ENCODE peak calls at places on chromosomes 2 and 18, in five cellular contexts. F is lower leg skin, L is Peyer's patch, Y is fibroblast of the aortic adventitia, E is IMR-90. P is an unnamed sample.

GRCh38 chr2:190649798-190650390 is 1.0 kb downstream of the NAB1 start:
- DNase-seq in F (no peak), L (no peak), Y (peak), E (peak), P (no peak)

GRCh38 chr2:57893800-57894199 is 152.8 kb upstream of the VRK2 start:
- DNase-seq in F (no peak), L (no peak), Y (no peak), E (no peak), P (no peak)

GRCh38 chr2:101524811-101525430 is 50.0 kb upstream of the RFX8 start:
- DNase-seq in F (no peak), L (no peak), Y (peak), E (no peak), P (no peak)

GRCh38 chr2:121234791-121235190 is 50.2 kb downstream of the TFCP2L1 start:
- DNase-seq in F (no peak), L (no peak), Y (no peak), E (no peak), P (no peak)

GRCh38 chr2:159600752-159601151 is 15.6 kb downstream of the BAZ2B start:
- DNase-seq in F (no peak), L (no peak), Y (peak), E (peak), P (no peak)

GRCh38 chr2:5020451-5020850 is 671.7 kb upstream of the SOX11 start:
- DNase-seq in F (no peak), L (no peak), Y (no peak), E (no peak), P (no peak)

GRCh38 chr2:127408004-127408806 is 10.0 kb upstream of the PROC start:
- DNase-seq in F (peak), L (peak), Y (peak), E (peak), P (peak)

GRCh38 chr18:27652480-27653121 is 467.5 kb upstream of the CHST9 start:
- DNase-seq in F (no peak), L (no peak), Y (no peak), E (no peak), P (no peak)

GRCh38 chr2:23601301-23601965 is 216.5 kb downstream of the KLHL29 start:
- DNase-seq in F (no peak), L (no peak), Y (no peak), E (peak), P (no peak)

GRCh38 chr2:65436825-65437221 is 4.4 kb upstream of the SPRED2 start:
- DNase-seq in F (no peak), L (no peak), Y (no peak), E (no peak), P (no peak)

GRCh38 chr18:44627245-44627644 is 53.4 kb upstream of the SETBP1 start:
- DNase-seq in F (no peak), L (no peak), Y (peak), E (peak), P (no peak)

GRCh38 chr2:64860321-64860751 is 128.9 kb upstream of the SLC1A4 start:
- DNase-seq in F (no peak), L (peak), Y (no peak), E (no peak), P (no peak)

GRCh38 chr2:172200495-172201085 is 97.9 kb upstream of the DLX2 start:
- DNase-seq in F (no peak), L (no peak), Y (peak), E (peak), P (no peak)

GRCh38 chr18:23428821-23429220 is 24.3 kb upstream of the RIOK3 start:
- DNase-seq in F (no peak), L (no peak), Y (no peak), E (no peak), P (no peak)

GRCh38 chr2:168699834-168700417 is 102.5 kb upstream of the NOSTRIN start:
- DNase-seq in F (peak), L (peak), Y (peak), E (peak), P (no peak)

GRCh38 chr18:48896875-48897511 is 53.8 kb downstream of the SMAD7 start:
- DNase-seq in F (peak), L (peak), Y (peak), E (peak), P (no peak)

GRCh38 chr18:6052449-6052913 is 157.2 kb upstream of the TMEM200C start:
- DNase-seq in F (no peak), L (no peak), Y (no peak), E (peak), P (no peak)

GRCh38 chr18:49731860-49732311 is 81.4 kb downstream of the ACAA2 start:
- DNase-seq in F (no peak), L (no peak), Y (no peak), E (no peak), P (no peak)

GRCh38 chr18:78884502-78884901 is 95.1 kb upstream of the SALL3 start:
- DNase-seq in F (no peak), L (no peak), Y (no peak), E (no peak), P (no peak)

GRCh38 chr2:143171817-143172216 is 42.6 kb downstream of the ARHGAP15 start:
- DNase-seq in F (no peak), L (no peak), Y (peak), E (peak), P (no peak)

GRCh38 chr2:134173338-134174016 is 80.4 kb upstream of the MGAT5 start:
- DNase-seq in F (peak), L (no peak), Y (no peak), E (no peak), P (no peak)

GRCh38 chr2:111116843-111117665 is 3.7 kb upstream of the BCL2L11 start:
- DNase-seq in F (peak), L (peak), Y (peak), E (peak), P (peak)

GRCh38 chr2:84732897-84733778 is 147.7 kb downstream of the TRABD2A start:
- DNase-seq in F (no peak), L (no peak), Y (no peak), E (no peak), P (no peak)

GRCh38 chr18:49697049-49697448 is 116.3 kb downstream of the ACAA2 start:
- DNase-seq in F (no peak), L (no peak), Y (no peak), E (no peak), P (no peak)

GRCh38 chr2:32678825-32679224 is 51.0 kb downstream of the TTC27 start:
- DNase-seq in F (no peak), L (no peak), Y (peak), E (peak), P (no peak)

GRCh38 chr2:188243381-188243780 is 48.3 kb upstream of the GULP1 start:
- DNase-seq in F (no peak), L (no peak), Y (no peak), E (no peak), P (no peak)

GRCh38 chr2:180907731-180908130 is 72.7 kb upstream of the UBE2E3 start:
- DNase-seq in F (no peak), L (no peak), Y (peak), E (peak), P (no peak)

GRCh38 chr2:33492735-33493134 is 16.3 kb downstream of the RASGRP3 start:
- DNase-seq in F (no peak), L (no peak), Y (no peak), E (no peak), P (no peak)

GRCh38 chr2:178277741-178278197 is 83.5 kb downstream of the OSBPL6 start:
- DNase-seq in F (no peak), L (no peak), Y (no peak), E (peak), P (no peak)

GRCh38 chr2:223560704-223561435 is 41.3 kb downstream of the SCG2 start:
- DNase-seq in F (no peak), L (no peak), Y (no peak), E (peak), P (no peak)

GRCh38 chr2:10614940-10615339 is 74.8 kb downstream of the NOL10 start:
- DNase-seq in F (no peak), L (no peak), Y (no peak), E (peak), P (no peak)

GRCh38 chr18:74652392-74652988 is 54.8 kb downstream of the ZNF407 start:
- DNase-seq in F (no peak), L (no peak), Y (peak), E (peak), P (no peak)

DNA sequence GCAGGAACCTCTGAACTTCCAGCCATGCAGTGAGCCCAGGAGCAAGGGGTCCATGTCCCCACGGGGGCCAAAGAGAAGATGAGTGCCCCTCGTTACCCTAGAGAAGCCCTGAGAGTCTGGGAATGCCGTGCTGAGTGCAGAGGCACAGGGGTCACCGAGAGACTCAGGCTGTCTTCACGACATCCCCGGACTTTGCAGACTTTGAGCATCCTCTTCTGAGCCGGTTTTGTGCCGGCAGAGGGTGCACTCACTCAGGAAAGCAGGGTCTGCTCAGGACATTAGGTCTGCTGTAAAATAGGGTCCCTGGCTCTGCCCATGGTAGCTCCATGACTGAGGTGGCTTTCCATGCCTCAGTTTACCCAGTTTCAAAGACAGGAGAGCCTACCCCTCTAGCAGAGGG is 71.0 kb downstream of the GALNT14 start:
- DNase-seq in F (no peak), L (no peak), Y (no peak), E (no peak), P (no peak)
- TF ChIP-seq CTCF in F (no peak), L (no peak), Y (peak), E (peak), P (no peak)

GRCh38 chr2:96918092-96918753 is 48.3 kb upstream of the SEMA4C start:
- DNase-seq in F (no peak), L (no peak), Y (no peak), E (no peak), P (no peak)

GRCh38 chr2:96914332-96914731 is 44.5 kb upstream of the SEMA4C start:
- DNase-seq in F (no peak), L (no peak), Y (peak), E (peak), P (no peak)

GRCh38 chr2:96918754-96919550 is 49.1 kb upstream of the SEMA4C start:
- DNase-seq in F (no peak), L (no peak), Y (no peak), E (no peak), P (no peak)

GRCh38 chr2:96917008-96917575 is 47.2 kb upstream of the SEMA4C start:
- DNase-seq in F (no peak), L (no peak), Y (no peak), E (no peak), P (no peak)

DNA sequence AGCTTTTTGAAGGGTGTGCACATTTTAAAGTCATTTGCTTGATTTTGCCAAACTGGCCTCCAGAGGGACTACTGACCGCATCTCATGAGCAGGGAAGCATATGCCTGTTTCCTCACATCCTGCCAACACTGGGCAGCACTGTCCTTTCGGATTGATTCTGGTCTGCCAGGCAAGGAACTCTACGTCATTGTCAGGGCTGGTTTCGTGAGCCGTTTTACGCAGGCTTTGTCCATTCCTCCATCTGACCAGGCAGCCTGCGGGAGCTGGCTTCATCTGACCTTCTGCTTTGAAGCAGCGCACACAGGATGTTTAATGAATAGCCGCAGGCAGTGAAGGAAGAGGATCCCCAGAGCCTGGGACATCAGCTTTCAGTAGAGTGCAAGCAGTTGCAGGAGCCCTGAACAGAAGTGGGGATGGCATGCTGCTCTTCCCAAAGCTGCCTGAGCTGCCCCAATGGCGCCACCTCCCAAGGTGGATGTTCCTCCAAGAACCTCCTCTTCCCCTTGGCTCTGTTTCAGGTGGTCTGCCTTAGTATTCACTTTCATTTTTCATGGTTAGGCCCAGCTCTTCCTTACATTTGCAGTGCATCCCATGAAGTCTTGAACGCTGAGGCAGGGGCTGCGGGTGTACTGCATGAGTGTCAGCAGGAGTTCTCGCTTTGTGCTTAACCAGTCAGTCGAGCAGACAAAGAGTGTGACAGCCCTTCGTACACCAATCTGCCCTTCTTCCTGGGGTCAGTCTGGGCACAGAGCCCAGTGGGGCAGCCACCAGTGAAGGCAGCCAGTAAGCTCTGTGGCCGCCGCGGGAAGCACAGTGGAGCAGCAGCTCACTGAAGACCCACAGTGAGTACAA is 46.5 kb upstream of the SEMA4C start:
- DNase-seq in F (no peak), L (no peak), Y (no peak), E (no peak), P (no peak)
- TF ChIP-seq CTCF in F (no peak), L (no peak), Y (no peak), E (no peak), P (peak)

DNA sequence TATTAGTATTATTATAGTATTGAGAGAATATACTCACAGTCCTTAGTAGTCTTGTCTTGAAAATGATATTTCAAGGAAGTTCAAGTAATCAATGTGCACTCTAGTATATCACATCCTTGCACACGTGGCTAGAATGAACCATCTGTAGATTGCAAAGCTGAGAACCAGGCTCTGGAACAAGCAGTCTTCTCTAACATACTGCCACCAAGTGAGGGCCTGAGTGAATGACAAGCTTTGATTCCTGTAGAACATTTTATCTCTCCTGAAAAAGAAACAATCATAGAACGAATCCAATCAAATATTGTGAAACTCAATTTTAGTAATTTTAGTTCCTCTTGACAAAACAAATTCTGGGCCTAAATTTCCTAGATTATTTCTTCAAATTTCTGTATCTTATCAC is 55.3 kb upstream of the SULT1C3 start:
- DNase-seq in F (no peak), L (no peak), Y (peak), E (peak), P (no peak)
- TF ChIP-seq CTCF in F (no peak), L (peak), Y (peak), E (peak), P (peak)

DNA sequence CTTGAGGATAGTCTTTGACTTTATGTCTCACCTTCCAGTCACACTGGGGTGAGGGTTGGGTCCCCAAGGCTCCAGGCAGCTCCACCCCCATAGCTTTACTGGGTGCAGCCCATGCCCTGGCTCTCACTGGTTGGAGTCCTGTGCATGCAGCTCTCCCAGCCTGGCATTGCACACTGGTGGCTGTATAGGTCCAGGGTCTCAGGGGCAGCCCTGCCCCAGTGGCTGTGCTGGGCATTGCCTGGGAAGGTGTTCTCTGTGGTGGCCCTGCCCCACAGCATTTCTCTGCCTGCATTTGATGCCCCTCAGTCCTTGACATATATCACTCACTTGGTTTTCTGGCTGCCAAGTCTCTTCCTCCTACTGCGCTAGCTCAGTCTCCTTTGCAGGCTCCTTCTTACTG is 21.2 kb downstream of the MPHOSPH10 start:
- DNase-seq in F (no peak), L (no peak), Y (no peak), E (no peak), P (no peak)
- TF ChIP-seq CTCF in F (no peak), L (no peak), Y (peak), E (no peak), P (peak)

GRCh38 chr2:8285081-8285480 is 396.8 kb upstream of the ID2 start:
- DNase-seq in F (no peak), L (no peak), Y (peak), E (no peak), P (no peak)
- TF ChIP-seq CTCF in F (no peak), L (no peak), Y (peak), E (peak), P (peak)

DNA sequence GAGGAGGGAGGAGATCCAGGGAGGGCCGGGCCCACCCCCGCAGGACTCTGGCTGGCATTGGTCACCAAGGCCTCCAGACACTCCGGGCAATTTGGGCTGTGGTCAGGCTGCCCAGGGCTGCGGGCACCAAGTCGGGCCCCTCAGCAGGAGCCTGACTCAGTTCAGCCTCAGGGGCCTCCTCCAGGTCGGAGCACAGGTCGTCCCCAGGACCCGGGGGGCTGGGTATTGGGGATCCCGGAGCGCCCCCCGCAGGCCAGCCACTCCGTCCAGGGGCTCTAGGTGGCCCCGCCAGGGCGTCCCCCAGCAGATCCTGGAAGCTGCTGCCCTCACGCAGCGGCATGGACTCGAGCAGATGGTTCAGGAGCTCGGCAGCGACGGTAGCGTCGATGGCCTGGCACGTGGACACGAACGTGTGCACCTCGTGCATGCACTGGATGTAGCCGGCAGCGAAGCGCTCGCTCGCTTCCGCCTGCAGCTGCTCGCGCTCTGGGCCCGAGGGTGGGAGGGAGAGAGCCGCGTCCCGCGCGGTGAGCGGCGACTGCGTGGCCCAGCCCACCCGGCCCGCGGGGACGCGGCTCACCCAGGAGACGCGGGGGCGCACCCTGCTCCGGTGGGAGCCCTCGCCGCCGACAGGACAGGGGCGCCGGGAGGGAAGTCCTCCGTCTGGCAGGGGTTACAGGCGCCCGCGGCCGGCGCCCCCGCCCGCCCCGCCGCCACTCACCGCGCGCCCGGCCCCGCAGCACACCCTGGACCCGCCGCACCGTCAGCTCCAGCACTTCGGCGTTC is 879 bp downstream of the HES6 start:
- DNase-seq in F (no peak), L (no peak), Y (no peak), E (no peak), P (no peak)
- TF ChIP-seq CTCF in F (no peak), L (no peak), Y (no peak), E (no peak), P (no peak)

P was measured in type B pancreatic cell.